ENCODE peak calls at places on chromosomes 13 and 19, in nine cellular contexts. K is OCI-LY7, P is AG09309, J is bronchial epithelial cell, A is breast epithelium, G is fibroblast of lung, F is hepatocyte, V is cardiac fibroblast, T is HFF-Myc. Z is an unnamed sample.

GRCh38 chr13:105979586-105979985 is 555.9 kb downstream of the EFNB2 start:
- DNase-seq in P (no peak), T (no peak), F (peak; percentile 82), A (no peak), V (peak; percentile 22), J (peak; percentile 90), G (no peak), K (no peak), Z (peak; percentile 34)

GRCh38 chr19:53019684-53020083 is 6.0 kb downstream of the ERVV-1 start:
- DNase-seq in T (no peak), P (no peak), G (no peak), F (no peak), J (no peak), A (no peak), V (no peak), K (peak; percentile 46), Z (peak; percentile 36)

GRCh38 chr19:12946092-12946845 is 607 bp downstream of the RAD23A start:
- DNase-seq in V (peak; percentile 87), J (peak; percentile 53), K (peak; percentile 67), P (no peak), G (peak; percentile 81), T (no peak), A (peak; percentile 75), F (peak; percentile 91), Z (peak; percentile 88)

GRCh38 chr13:94849254-94849653 is 136.9 kb upstream of the SOX21 start:
- DNase-seq in F (no peak), G (no peak), T (no peak), K (no peak), V (no peak), J (peak; percentile 46), P (no peak), A (no peak), Z (no peak)

GRCh38 chr19:1789282-1790020 is 22.6 kb downstream of the ATP8B3 start:
- DNase-seq in G (no peak), J (no peak), P (no peak), T (no peak), K (no peak), A (no peak), V (no peak), F (no peak), Z (no peak)

GRCh38 chr19:12749938-12750521 is 1.6 kb upstream of the BEST2 start:
- DNase-seq in V (peak; percentile 21), J (peak; percentile 79), K (no peak), T (no peak), F (no peak), A (no peak), G (peak; percentile 41), P (no peak), Z (peak; percentile 76)

GRCh38 chr19:36436531-36436930 is 18.1 kb upstream of the ZFP82 start:
- DNase-seq in P (no peak), V (no peak), A (no peak), K (peak; percentile 39), J (peak; percentile 63), F (no peak), T (no peak), G (no peak), Z (peak; percentile 46)

GRCh38 chr13:98155475-98156111 is 12.7 kb downstream of the FARP1 start:
- DNase-seq in A (no peak), G (peak; percentile 87), J (peak; percentile 30), V (peak; percentile 78), T (no peak), K (no peak), P (no peak), F (no peak), Z (peak; percentile 72)

GRCh38 chr13:51000576-51001260 is 91.1 kb downstream of the RNASEH2B start:
- DNase-seq in V (peak; percentile 66), F (no peak), T (no peak), J (peak; percentile 97), P (peak; percentile 40), K (no peak), G (peak; percentile 80), A (no peak), Z (peak; percentile 26)

GRCh38 chr13:39684531-39685137 is 29.2 kb downstream of the COG6 start:
- DNase-seq in A (no peak), F (peak; percentile 69), V (peak; percentile 70), K (peak; percentile 81), J (peak; percentile 56), P (no peak), T (no peak), G (peak; percentile 77), Z (peak; percentile 72)

GRCh38 chr13:25927966-25928365 is 123.8 kb downstream of the SHISA2 start:
- DNase-seq in V (no peak), J (no peak), G (peak; percentile 15), K (no peak), P (no peak), A (no peak), F (no peak), T (no peak), Z (no peak)

GRCh38 chr13:114067886-114068722 is 64.3 kb downstream of the RASA3 start:
- DNase-seq in A (no peak), K (no peak), F (no peak), G (no peak), V (no peak), P (no peak), T (no peak), J (no peak), Z (no peak)

GRCh38 chr13:113176292-113176691 is 17.8 kb downstream of the PROZ start:
- DNase-seq in T (no peak), K (no peak), P (no peak), V (no peak), A (no peak), J (no peak), G (no peak), F (no peak), Z (no peak)

GRCh38 chr13:43874512-43875092 is 4.9 kb downstream of the CCDC122 start:
- DNase-seq in T (no peak), F (no peak), K (peak; percentile 57), G (peak; percentile 65), J (peak; percentile 44), P (no peak), V (peak; percentile 67), A (no peak), Z (peak; percentile 62)

GRCh38 chr13:95354680-95355487 is 53.6 kb upstream of the ABCC4 start:
- DNase-seq in F (peak; percentile 28), J (no peak), K (no peak), T (no peak), A (no peak), P (no peak), G (no peak), V (peak; percentile 22), Z (no peak)

GRCh38 chr13:113765241-113765910 is 6.3 kb downstream of the TMEM255B start:
- DNase-seq in T (peak; percentile 62), F (no peak), J (no peak), G (no peak), P (no peak), V (no peak), K (no peak), A (no peak), Z (no peak)

GRCh38 chr19:18389095-18389735 is 3.3 kb downstream of the GDF15 start:
- DNase-seq in P (no peak), V (no peak), A (no peak), F (no peak), G (no peak), K (no peak), J (no peak), T (no peak), Z (no peak)
- H3K4me3 ChIP-seq in P (no peak overlapping the region), V (no peak overlapping the region), A (peak overlapping the region; percentile 65), F (no peak overlapping the region), G (peak overlapping the region; percentile 70), K (no peak overlapping the region), J (no peak overlapping the region), T (peak overlapping the region; percentile 85), Z (peak overlapping the region; percentile 66)

GRCh38 chr19:10653732-10654609 is at the start of gene ILF3:
- DNase-seq in G (peak; percentile 100), J (peak; percentile 100), A (peak; percentile 100), K (peak; percentile 100), T (peak; percentile 100), P (peak; percentile 100), F (peak; percentile 100), V (peak; percentile 100), Z (peak; percentile 100)

GRCh38 chr19:10654610-10655456 is 687 bp downstream of the ILF3 start:
- DNase-seq in A (no peak), F (peak; percentile 75), P (no peak), G (no peak), V (peak; percentile 41), T (no peak), K (peak; percentile 71), J (no peak), Z (no peak)

GRCh38 chr19:10648360-10648759 is 5.8 kb upstream of the ILF3 start:
- DNase-seq in G (no peak), T (no peak), J (no peak), A (no peak), F (no peak), K (no peak), V (no peak), P (no peak), Z (no peak)

GRCh38 chr19:10653482-10653731 is 739 bp upstream of the ILF3 start:
- DNase-seq in F (no peak), G (no peak), V (no peak), T (no peak), K (no peak), J (no peak), A (no peak), P (no peak), Z (no peak)

GRCh38 chr19:10651821-10652220 is 2.3 kb upstream of the ILF3 start:
- DNase-seq in T (no peak), G (peak; percentile 68), J (no peak), P (no peak), A (no peak), F (no peak), K (peak; percentile 33), V (no peak), Z (peak; percentile 50)
- TF ChIP-seq CTCF in T (no peak), G (no peak), J (no peak), P (no peak), A (no peak), F (no peak), K (no peak), V (no peak), Z (no peak)

GRCh38 chr13:48223016-48223385 is 10.0 kb upstream of the ITM2B start:
- DNase-seq in V (no peak), A (no peak), P (no peak), T (no peak), F (no peak), K (no peak), G (no peak), J (no peak), Z (peak; percentile 18)
- H3K4me3 ChIP-seq in V (no peak overlapping the region), A (peak overlapping the region; percentile 59), P (no peak overlapping the region), T (no peak overlapping the region), F (no peak overlapping the region), K (no peak overlapping the region), G (peak overlapping the region; percentile 64), J (no peak overlapping the region), Z (no peak overlapping the region)

GRCh38 chr19:7502552-7502951 is 13.4 kb upstream of the ZNF358 start:
- DNase-seq in T (no peak), J (no peak), G (no peak), P (no peak), A (no peak), K (no peak), V (no peak), F (no peak), Z (no peak)
- TF ChIP-seq CTCF in T (no peak), J (no peak), G (no peak), P (no peak), A (no peak), K (no peak), V (no peak), F (no peak), Z (no peak)

Z was measured in choroid plexus epithelial cell.